ENCODE peak calls at places on chromosomes 5 and 9, in six cellular contexts. One of them, this sample, is unnamed.

GRCh38 chr9:87753313-87753712 is 27.4 kb downstream of the CTSL start:
- DNase-seq in NCI-H446 treated with DMSO at 0.1 percent for 48 hours: no peak
- DNase-seq in nucleus accumbens: no peak
- DNase-seq in astrocyte of the cerebellum: no peak
- DNase-seq in fibroblast of mammary gland: peak; percentile 26
- DNase-seq in stimulated activated naive CD8-positive, alpha-beta T cell treated with anti-CD3 and anti-CD28 coated beads, Interleukin-15, amount 100 ng/mL, for 72 hours: no peak
- DNase-seq in this sample: no peak

GRCh38 chr5:14741721-14742426 is 77.4 kb downstream of the OTULIN start:
- DNase-seq in NCI-H446 treated with DMSO at 0.1 percent for 48 hours: no peak
- DNase-seq in astrocyte of the cerebellum: no peak
- DNase-seq in stimulated activated naive CD8-positive, alpha-beta T cell treated with anti-CD3 and anti-CD28 coated beads, Interleukin-15, amount 100 ng/mL, for 72 hours: no peak
- DNase-seq in nucleus accumbens: no peak
- DNase-seq in fibroblast of mammary gland: no peak
- DNase-seq in this sample: no peak

GRCh38 chr9:81741103-81741502 is 51.8 kb upstream of the TLE1 start:
- DNase-seq in NCI-H446 treated with DMSO at 0.1 percent for 48 hours: no peak
- DNase-seq in fibroblast of mammary gland: no peak
- DNase-seq in stimulated activated naive CD8-positive, alpha-beta T cell treated with anti-CD3 and anti-CD28 coated beads, Interleukin-15, amount 100 ng/mL, for 72 hours: no peak
- DNase-seq in nucleus accumbens: no peak
- DNase-seq in astrocyte of the cerebellum: no peak
- DNase-seq in this sample: no peak

GRCh38 chr9:86732514-86732913 is 214.8 kb downstream of the GAS1 start:
- DNase-seq in nucleus accumbens: no peak
- DNase-seq in astrocyte of the cerebellum: peak; percentile 95
- DNase-seq in fibroblast of mammary gland: peak; percentile 100
- DNase-seq in stimulated activated naive CD8-positive, alpha-beta T cell treated with anti-CD3 and anti-CD28 coated beads, Interleukin-15, amount 100 ng/mL, for 72 hours: no peak
- DNase-seq in NCI-H446 treated with DMSO at 0.1 percent for 48 hours: peak; percentile 77
- DNase-seq in this sample: no peak

GRCh38 chr9:79201641-79202040 is 370.1 kb upstream of the TLE4 start:
- DNase-seq in astrocyte of the cerebellum: no peak
- DNase-seq in fibroblast of mammary gland: peak; percentile 5
- DNase-seq in nucleus accumbens: no peak
- DNase-seq in stimulated activated naive CD8-positive, alpha-beta T cell treated with anti-CD3 and anti-CD28 coated beads, Interleukin-15, amount 100 ng/mL, for 72 hours: no peak
- DNase-seq in NCI-H446 treated with DMSO at 0.1 percent for 48 hours: no peak
- DNase-seq in this sample: no peak

GRCh38 chr5:158051036-158051435 is 192.1 kb upstream of the CLINT1 start:
- DNase-seq in NCI-H446 treated with DMSO at 0.1 percent for 48 hours: no peak
- DNase-seq in astrocyte of the cerebellum: no peak
- DNase-seq in nucleus accumbens: no peak
- DNase-seq in stimulated activated naive CD8-positive, alpha-beta T cell treated with anti-CD3 and anti-CD28 coated beads, Interleukin-15, amount 100 ng/mL, for 72 hours: no peak
- DNase-seq in fibroblast of mammary gland: no peak
- DNase-seq in this sample: no peak

GRCh38 chr5:176614805-176615478 is 5.0 kb upstream of the GPRIN1 start:
- DNase-seq in nucleus accumbens: no peak
- DNase-seq in NCI-H446 treated with DMSO at 0.1 percent for 48 hours: peak; percentile 76
- DNase-seq in astrocyte of the cerebellum: peak; percentile 16
- DNase-seq in stimulated activated naive CD8-positive, alpha-beta T cell treated with anti-CD3 and anti-CD28 coated beads, Interleukin-15, amount 100 ng/mL, for 72 hours: no peak
- DNase-seq in fibroblast of mammary gland: peak; percentile 77
- DNase-seq in this sample: no peak

GRCh38 chr5:71767661-71768060 is 48.6 kb downstream of the CARTPT start:
- DNase-seq in NCI-H446 treated with DMSO at 0.1 percent for 48 hours: no peak
- DNase-seq in fibroblast of mammary gland: peak; percentile 29
- DNase-seq in astrocyte of the cerebellum: no peak
- DNase-seq in nucleus accumbens: no peak
- DNase-seq in stimulated activated naive CD8-positive, alpha-beta T cell treated with anti-CD3 and anti-CD28 coated beads, Interleukin-15, amount 100 ng/mL, for 72 hours: no peak
- DNase-seq in this sample: no peak

GRCh38 chr5:134637106-134637721 is 4.6 kb upstream of the SAR1B start:
- DNase-seq in fibroblast of mammary gland: no peak
- DNase-seq in astrocyte of the cerebellum: no peak
- DNase-seq in nucleus accumbens: no peak
- DNase-seq in stimulated activated naive CD8-positive, alpha-beta T cell treated with anti-CD3 and anti-CD28 coated beads, Interleukin-15, amount 100 ng/mL, for 72 hours: no peak
- DNase-seq in NCI-H446 treated with DMSO at 0.1 percent for 48 hours: no peak
- DNase-seq in this sample: no peak

GRCh38 chr5:118139361-118139760 is 849.0 kb downstream of the DTWD2 start:
- DNase-seq in nucleus accumbens: no peak
- DNase-seq in NCI-H446 treated with DMSO at 0.1 percent for 48 hours: no peak
- DNase-seq in astrocyte of the cerebellum: no peak
- DNase-seq in fibroblast of mammary gland: no peak
- DNase-seq in stimulated activated naive CD8-positive, alpha-beta T cell treated with anti-CD3 and anti-CD28 coated beads, Interleukin-15, amount 100 ng/mL, for 72 hours: no peak
- DNase-seq in this sample: no peak

GRCh38 chr9:83270116-83270515 is 207.2 kb upstream of the RASEF start:
- DNase-seq in fibroblast of mammary gland: no peak
- DNase-seq in nucleus accumbens: no peak
- DNase-seq in NCI-H446 treated with DMSO at 0.1 percent for 48 hours: no peak
- DNase-seq in astrocyte of the cerebellum: peak; percentile 19
- DNase-seq in stimulated activated naive CD8-positive, alpha-beta T cell treated with anti-CD3 and anti-CD28 coated beads, Interleukin-15, amount 100 ng/mL, for 72 hours: no peak
- DNase-seq in this sample: no peak

GRCh38 chr9:99736291-99736690 is 85.4 kb upstream of the NR4A3 start:
- DNase-seq in stimulated activated naive CD8-positive, alpha-beta T cell treated with anti-CD3 and anti-CD28 coated beads, Interleukin-15, amount 100 ng/mL, for 72 hours: no peak
- DNase-seq in NCI-H446 treated with DMSO at 0.1 percent for 48 hours: no peak
- DNase-seq in nucleus accumbens: no peak
- DNase-seq in astrocyte of the cerebellum: no peak
- DNase-seq in fibroblast of mammary gland: no peak
- DNase-seq in this sample: no peak

GRCh38 chr9:123445981-123446610 is 90.1 kb downstream of the CRB2 start:
- DNase-seq in astrocyte of the cerebellum: no peak
- DNase-seq in nucleus accumbens: no peak
- DNase-seq in stimulated activated naive CD8-positive, alpha-beta T cell treated with anti-CD3 and anti-CD28 coated beads, Interleukin-15, amount 100 ng/mL, for 72 hours: no peak
- DNase-seq in NCI-H446 treated with DMSO at 0.1 percent for 48 hours: no peak
- DNase-seq in fibroblast of mammary gland: peak; percentile 61
- DNase-seq in this sample: no peak

GRCh38 chr9:134227451-134228411 is 63.4 kb upstream of the RNU6ATAC start:
- DNase-seq in stimulated activated naive CD8-positive, alpha-beta T cell treated with anti-CD3 and anti-CD28 coated beads, Interleukin-15, amount 100 ng/mL, for 72 hours: no peak
- DNase-seq in NCI-H446 treated with DMSO at 0.1 percent for 48 hours: no peak
- DNase-seq in astrocyte of the cerebellum: no peak
- DNase-seq in fibroblast of mammary gland: no peak
- DNase-seq in nucleus accumbens: no peak
- DNase-seq in this sample: no peak

GRCh38 chr9:5455181-5455580 is 4.8 kb downstream of the CD274 start:
- DNase-seq in fibroblast of mammary gland: peak; percentile 79
- DNase-seq in stimulated activated naive CD8-positive, alpha-beta T cell treated with anti-CD3 and anti-CD28 coated beads, Interleukin-15, amount 100 ng/mL, for 72 hours: no peak
- DNase-seq in astrocyte of the cerebellum: no peak
- DNase-seq in NCI-H446 treated with DMSO at 0.1 percent for 48 hours: no peak
- DNase-seq in nucleus accumbens: no peak
- DNase-seq in this sample: no peak